ENCODE peak calls at places on chromosomes 13 and 19, in four cellular contexts. One of them, this sample, is unnamed.

GRCh38 chr19:23558541-23558940 is 128.5 kb downstream of the ZNF675 start:
- DNase-seq in K562: no peak
- DNase-seq in endothelial cell of umbilical vein: no peak
- DNase-seq in GM12878: no peak
- DNase-seq in this sample: no peak

GRCh38 chr13:99892189-99892588 is 79.4 kb downstream of the ZIC5 start:
- DNase-seq in endothelial cell of umbilical vein: no peak
- DNase-seq in GM12878: no peak
- DNase-seq in K562: no peak
- DNase-seq in this sample: no peak

GRCh38 chr13:21033866-21034601 is 27.4 kb downstream of the LATS2 start:
- DNase-seq in endothelial cell of umbilical vein: no peak
- DNase-seq in GM12878: no peak
- DNase-seq in K562: no peak
- DNase-seq in this sample: no peak

GRCh38 chr13:24050292-24050711 is 110.2 kb upstream of the SPATA13 start:
- DNase-seq in K562: no peak
- DNase-seq in GM12878: no peak
- DNase-seq in endothelial cell of umbilical vein: no peak
- DNase-seq in this sample: peak; percentile 86

GRCh38 chr13:33193428-33193974 is 92.1 kb downstream of the STARD13 start:
- DNase-seq in GM12878: no peak
- DNase-seq in endothelial cell of umbilical vein: peak; percentile 79
- DNase-seq in K562: no peak
- DNase-seq in this sample: no peak

GRCh38 chr19:46958542-46958941 is 61.1 kb upstream of the NPAS1 start:
- DNase-seq in K562: no peak
- DNase-seq in GM12878: no peak
- DNase-seq in endothelial cell of umbilical vein: peak; percentile 68
- DNase-seq in this sample: peak; percentile 52

GRCh38 chr13:76019421-76020044 is 383.4 kb downstream of the LMO7 start:
- DNase-seq in K562: no peak
- DNase-seq in GM12878: no peak
- DNase-seq in endothelial cell of umbilical vein: no peak
- DNase-seq in this sample: no peak

GRCh38 chr19:33438016-33438671 is 64.6 kb downstream of the CEBPG start:
- DNase-seq in endothelial cell of umbilical vein: no peak
- DNase-seq in GM12878: no peak
- DNase-seq in K562: no peak
- DNase-seq in this sample: peak; percentile 10

GRCh38 chr19:46878613-46879375 is 18.0 kb downstream of the ARHGAP35 start:
- DNase-seq in K562: no peak
- DNase-seq in GM12878: no peak
- DNase-seq in endothelial cell of umbilical vein: peak; percentile 26
- DNase-seq in this sample: peak; percentile 93

GRCh38 chr13:46600943-46601311 is 48.0 kb downstream of the LRCH1 start:
- DNase-seq in K562: no peak
- DNase-seq in GM12878: no peak
- DNase-seq in endothelial cell of umbilical vein: no peak
- DNase-seq in this sample: no peak

GRCh38 chr13:102856603-102857002 is 10.8 kb downstream of the ERCC5 start:
- DNase-seq in GM12878: no peak
- DNase-seq in K562: no peak
- DNase-seq in endothelial cell of umbilical vein: no peak
- DNase-seq in this sample: no peak

GRCh38 chr19:55704494-55705245 is 29.6 kb downstream of the EPN1 start:
- DNase-seq in endothelial cell of umbilical vein: no peak
- DNase-seq in GM12878: no peak
- DNase-seq in K562: no peak
- DNase-seq in this sample: no peak

GRCh38 chr13:95378603-95379002 is 77.4 kb upstream of the ABCC4 start:
- DNase-seq in GM12878: no peak
- DNase-seq in endothelial cell of umbilical vein: no peak
- DNase-seq in K562: no peak
- DNase-seq in this sample: no peak

GRCh38 chr19:4393947-4394590 is 6.3 kb downstream of the SH3GL1 start:
- DNase-seq in K562: no peak
- DNase-seq in GM12878: no peak
- DNase-seq in endothelial cell of umbilical vein: peak; percentile 61
- DNase-seq in this sample: no peak

GRCh38 chr13:90896022-90896421 is 451.5 kb upstream of the MIR17HG start:
- DNase-seq in GM12878: no peak
- DNase-seq in endothelial cell of umbilical vein: no peak
- DNase-seq in K562: no peak
- DNase-seq in this sample: no peak

GRCh38 chr19:35491838-35492360 is 1.6 kb upstream of the KRTDAP start:
- DNase-seq in K562: no peak
- DNase-seq in GM12878: no peak
- DNase-seq in endothelial cell of umbilical vein: no peak
- DNase-seq in this sample: no peak

GRCh38 chr19:55216461-55217198 is 7.3 kb upstream of the PTPRH start:
- DNase-seq in endothelial cell of umbilical vein: peak; percentile 97
- DNase-seq in GM12878: no peak
- DNase-seq in K562: peak; percentile 88
- DNase-seq in this sample: peak; percentile 100

GRCh38 chr13:65660696-65661095 is 1569.4 kb downstream of the PCDH9 start:
- DNase-seq in GM12878: no peak
- DNase-seq in endothelial cell of umbilical vein: no peak
- DNase-seq in K562: no peak
- DNase-seq in this sample: peak; percentile 22

GRCh38 chr19:3618144-3618810 is 8.3 kb downstream of the CACTIN start:
- DNase-seq in endothelial cell of umbilical vein: peak; percentile 38
- DNase-seq in GM12878: peak; percentile 12
- DNase-seq in K562: peak; percentile 88
- DNase-seq in this sample: peak; percentile 29

GRCh38 chr19:18254546-18255500 is 19.4 kb downstream of the IQCN start:
- DNase-seq in GM12878: no peak
- DNase-seq in K562: no peak
- DNase-seq in endothelial cell of umbilical vein: no peak
- DNase-seq in this sample: no peak

GRCh38 chr19:15790096-15790495 is 2.6 kb downstream of the OR10H5 start:
- DNase-seq in endothelial cell of umbilical vein: no peak
- DNase-seq in K562: no peak
- DNase-seq in GM12878: no peak
- DNase-seq in this sample: no peak

GRCh38 chr19:40348961-40349507 is 539 bp downstream of the PLD3 start:
- DNase-seq in K562: peak; percentile 48
- DNase-seq in GM12878: no peak
- DNase-seq in endothelial cell of umbilical vein: peak; percentile 55
- DNase-seq in this sample: peak; percentile 52

GRCh38 chr13:55230570-55230908 is 1910.2 kb upstream of the PRR20A start:
- DNase-seq in K562: no peak
- DNase-seq in GM12878: no peak
- DNase-seq in endothelial cell of umbilical vein: no peak
- DNase-seq in this sample: no peak

DNA sequence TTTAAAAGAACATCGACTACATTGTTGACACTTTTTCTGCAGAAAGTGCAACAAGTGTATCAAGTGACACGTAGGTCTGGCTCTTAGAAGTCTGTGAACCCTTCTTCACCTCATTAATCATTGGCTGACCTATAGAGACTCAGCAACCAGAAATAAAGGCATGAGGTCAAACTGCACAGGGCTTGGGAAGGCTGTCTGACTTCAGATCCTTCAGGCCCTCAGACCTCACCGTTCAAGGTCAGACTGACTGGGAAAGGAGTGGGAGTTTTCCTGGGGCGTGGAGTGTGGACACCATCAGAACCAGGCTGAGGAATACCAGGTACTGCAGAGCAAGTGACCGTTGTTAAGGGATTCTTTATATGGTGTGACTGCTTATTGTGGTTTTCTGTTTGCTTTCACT is 24.2 kb downstream of the PDX1 start:
- DNase-seq in endothelial cell of umbilical vein: no peak
- DNase-seq in K562: no peak
- DNase-seq in GM12878: no peak
- DNase-seq in this sample: no peak
- TF ChIP-seq FOS in endothelial cell of umbilical vein: no peak
- TF ChIP-seq FOS in K562: no peak
- TF ChIP-seq FOS in GM12878: no peak
- TF ChIP-seq FOS in this sample: no peak

GRCh38 chr19:790971-791604 is 6.2 kb upstream of the PTBP1 start:
- DNase-seq in endothelial cell of umbilical vein: no peak
- DNase-seq in K562: peak; percentile 48
- DNase-seq in GM12878: no peak
- DNase-seq in this sample: no peak

GRCh38 chr19:794989-795658 is 2.1 kb upstream of the PTBP1 start:
- DNase-seq in endothelial cell of umbilical vein: no peak
- DNase-seq in K562: no peak
- DNase-seq in GM12878: no peak
- DNase-seq in this sample: no peak

GRCh38 chr19:791605-792360 is 5.5 kb upstream of the PTBP1 start:
- DNase-seq in K562: peak; percentile 83
- DNase-seq in GM12878: no peak
- DNase-seq in endothelial cell of umbilical vein: no peak
- DNase-seq in this sample: no peak

GRCh38 chr19:793775-794174 is 3.5 kb upstream of the PTBP1 start:
- DNase-seq in endothelial cell of umbilical vein: no peak
- DNase-seq in GM12878: no peak
- DNase-seq in K562: no peak
- DNase-seq in this sample: no peak

DNA sequence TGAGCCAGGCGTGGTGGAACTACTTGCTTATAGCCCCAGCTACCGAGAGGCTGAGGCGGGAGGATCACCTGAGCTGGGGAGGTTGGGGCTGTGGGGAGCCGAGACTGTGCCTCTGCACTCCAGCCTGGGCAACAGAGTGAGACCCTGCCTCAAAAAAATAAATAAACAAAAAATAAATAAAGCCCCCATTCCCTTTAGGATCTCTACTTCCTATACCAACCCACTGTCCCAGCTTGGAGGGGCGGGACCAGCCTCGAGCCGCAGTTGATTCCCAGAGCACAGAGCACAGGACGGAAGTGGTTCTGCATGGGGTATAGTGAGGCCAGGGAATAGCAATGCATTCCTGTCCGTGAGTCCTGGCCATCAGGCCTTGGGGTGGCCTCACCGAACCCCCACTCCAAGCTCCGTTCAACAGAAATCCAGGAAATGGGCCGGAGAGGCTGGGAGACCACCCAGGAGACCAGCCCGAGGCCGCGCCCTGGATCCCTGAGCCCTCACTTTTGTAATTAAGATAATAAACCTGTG is 4.8 kb upstream of the PTBP1 start:
- DNase-seq in endothelial cell of umbilical vein: no peak
- DNase-seq in K562: no peak
- DNase-seq in GM12878: no peak
- DNase-seq in this sample: no peak
- TF ChIP-seq FOS in endothelial cell of umbilical vein: no peak
- TF ChIP-seq FOS in K562: no peak
- TF ChIP-seq FOS in GM12878: no peak
- TF ChIP-seq FOS in this sample: no peak

GRCh38 chr19:5515737-5516136 is 52.0 kb downstream of the TINCR start:
- DNase-seq in GM12878: no peak
- DNase-seq in K562: peak; percentile 36
- DNase-seq in endothelial cell of umbilical vein: no peak
- DNase-seq in this sample: no peak
- TF ChIP-seq FOS in GM12878: no peak
- TF ChIP-seq FOS in K562: no peak
- TF ChIP-seq FOS in endothelial cell of umbilical vein: no peak
- TF ChIP-seq FOS in this sample: no peak

DNA sequence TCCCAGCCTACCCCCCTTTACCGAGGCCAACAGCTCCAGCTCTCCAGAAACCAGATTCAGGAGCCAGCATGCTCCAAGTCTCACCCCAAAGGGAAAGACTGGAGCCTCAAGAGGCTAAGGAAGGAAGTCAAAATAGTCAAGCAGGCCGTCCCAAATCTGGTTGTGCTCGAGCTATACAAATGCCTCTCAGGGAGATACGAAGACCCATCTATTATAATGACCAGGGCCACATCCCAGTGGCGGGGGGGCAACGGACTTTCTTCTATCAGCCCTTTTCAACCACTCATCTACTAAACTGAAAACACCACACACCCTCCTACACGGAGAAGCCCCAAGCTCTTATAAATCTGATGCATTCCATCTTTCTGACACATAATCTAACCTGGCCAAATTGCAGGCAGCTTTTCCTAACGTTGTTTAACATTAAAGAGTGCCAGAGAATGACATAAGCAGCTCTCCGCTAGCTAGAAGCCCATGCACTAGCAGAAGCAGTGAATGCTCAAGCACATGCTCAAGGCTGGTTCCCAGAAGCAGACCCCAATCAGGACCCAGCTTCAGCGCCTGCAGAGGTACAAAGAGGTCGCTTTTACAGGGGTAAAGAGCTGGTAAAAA is 104.6 kb upstream of the ZNF98 start:
- DNase-seq in GM12878: no peak
- DNase-seq in endothelial cell of umbilical vein: no peak
- DNase-seq in K562: no peak
- DNase-seq in this sample: no peak
- TF ChIP-seq FOS in GM12878: no peak
- TF ChIP-seq FOS in endothelial cell of umbilical vein: no peak
- TF ChIP-seq FOS in K562: no peak
- TF ChIP-seq FOS in this sample: no peak

GRCh38 chr13:79392882-79393563 is 13.0 kb downstream of the RBM26 start:
- DNase-seq in endothelial cell of umbilical vein: peak; percentile 58
- DNase-seq in GM12878: no peak
- DNase-seq in K562: no peak
- DNase-seq in this sample: peak; percentile 68
- TF ChIP-seq FOS in endothelial cell of umbilical vein: no peak
- TF ChIP-seq FOS in GM12878: no peak
- TF ChIP-seq FOS in K562: no peak
- TF ChIP-seq FOS in this sample: no peak